ENCODE peak calls at places on chromosomes 3 and 15, in six cellular contexts. U is glutamatergic neuron, E is sigmoid colon, I is activated B cell treated with CpG ODN at 0.5 μM for 24 hours, B is transverse colon, S is fibroblast of pulmonary artery. Q is an unnamed sample.

GRCh38 chr3:37694236-37694635 is 167.4 kb upstream of the CTDSPL start:
- DNase-seq in U (no peak), E (no peak), I (no peak), B (no peak), S (no peak), Q (no peak)

GRCh38 chr3:142723665-142723967 is 218 bp upstream of the TRPC1 start:
- DNase-seq in U (no peak), E (no peak), I (no peak), B (peak; percentile 72), S (no peak), Q (no peak)

GRCh38 chr15:77644543-77645247 is 12.0 kb upstream of the LINGO1 start:
- DNase-seq in U (no peak), E (no peak), I (no peak), B (peak; percentile 18), S (no peak), Q (no peak)

GRCh38 chr3:82085811-82086475 is 324.5 kb upstream of the GBE1 start:
- DNase-seq in U (no peak), E (no peak), I (no peak), B (no peak), S (peak; percentile 32), Q (no peak)

GRCh38 chr3:182682263-182683229 is 110.8 kb upstream of the ATP11B start:
- DNase-seq in U (peak; percentile 85), E (no peak), I (peak; percentile 61), B (peak; percentile 77), S (peak; percentile 43), Q (peak; percentile 80)

GRCh38 chr3:196440041-196440537 is 7.9 kb upstream of the UBXN7 start:
- DNase-seq in U (no peak), E (no peak), I (no peak), B (no peak), S (peak; percentile 34), Q (no peak)

GRCh38 chr3:134652409-134652831 is 1.6 kb upstream of the KY start:
- DNase-seq in U (no peak), E (no peak), I (no peak), B (no peak), S (peak; percentile 34), Q (no peak)

GRCh38 chr3:180199396-180199795 is 162.7 kb upstream of the PEX5L start:
- DNase-seq in U (no peak), E (no peak), I (no peak), B (no peak), S (no peak), Q (no peak)

GRCh38 chr15:42808921-42809320 is 72.0 kb upstream of the CDAN1 start:
- DNase-seq in U (no peak), E (no peak), I (no peak), B (no peak), S (no peak), Q (no peak)

GRCh38 chr3:115766587-115767492 is 143.5 kb downstream of the GAP43 start:
- DNase-seq in U (no peak), E (no peak), I (no peak), B (no peak), S (peak; percentile 77), Q (no peak)

GRCh38 chr15:94412979-94413741 is 181.8 kb downstream of the MCTP2 start:
- DNase-seq in U (no peak), E (no peak), I (no peak), B (peak; percentile 67), S (peak; percentile 33), Q (peak; percentile 16)

GRCh38 chr15:70806992-70807712 is 43.8 kb upstream of the UACA start:
- DNase-seq in U (no peak), E (peak; percentile 83), I (no peak), B (peak; percentile 41), S (peak; percentile 57), Q (no peak)

GRCh38 chr3:129315386-129315991 is 36.8 kb downstream of the HMCES start:
- DNase-seq in U (peak; percentile 33), E (peak; percentile 79), I (peak; percentile 47), B (peak; percentile 44), S (peak; percentile 28), Q (no peak)

GRCh38 chr3:138593488-138594149 is 441 bp downstream of the CEP70 start:
- DNase-seq in U (no peak), E (no peak), I (no peak), B (no peak), S (no peak), Q (no peak)

GRCh38 chr3:140007081-140007480 is 72.1 kb downstream of the CLSTN2 start:
- DNase-seq in U (no peak), E (no peak), I (no peak), B (no peak), S (no peak), Q (no peak)

GRCh38 chr3:37377670-37378069 is 203.3 kb upstream of the LRRFIP2 start:
- DNase-seq in U (no peak), E (no peak), I (no peak), B (no peak), S (no peak), Q (no peak)

DNA sequence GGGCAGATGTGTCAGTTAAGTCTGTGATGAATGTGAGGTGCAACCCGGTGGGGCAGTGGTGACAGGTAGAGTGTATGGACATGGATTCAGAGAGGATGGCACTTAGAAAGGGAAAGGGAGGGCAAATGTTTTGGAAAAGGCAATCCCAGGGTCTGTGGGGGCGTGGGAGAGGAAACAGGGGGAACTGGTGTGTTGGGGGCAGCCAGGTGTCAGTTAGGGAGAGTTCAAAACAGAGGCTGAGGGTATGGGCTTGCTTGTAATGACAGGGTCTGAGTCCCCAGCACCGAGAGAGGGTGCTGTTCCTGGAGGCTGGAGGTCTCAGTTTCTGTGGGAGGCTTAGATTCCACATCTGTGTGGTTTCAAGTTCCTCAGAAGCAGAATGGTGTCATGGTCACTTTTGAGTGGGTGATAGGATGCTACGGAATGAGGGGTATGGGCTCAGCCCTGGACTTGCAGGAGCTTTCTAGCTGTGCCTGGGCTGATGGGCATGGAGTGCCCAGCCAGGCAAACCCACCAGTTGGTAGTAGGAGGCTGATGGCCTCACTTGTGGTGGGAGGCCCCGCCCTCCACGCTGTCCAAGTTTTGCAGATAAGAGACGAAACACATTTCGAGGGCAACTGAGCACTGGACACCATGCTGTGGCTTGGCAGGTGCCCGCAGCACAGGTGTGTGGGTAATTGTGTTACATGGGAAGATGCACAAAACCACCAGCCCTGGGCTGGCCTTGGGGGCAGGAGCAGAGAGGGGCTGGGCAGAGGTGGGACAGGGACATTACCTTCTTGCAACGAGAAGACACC is 209.5 kb downstream of the RPLP1 start:
- DNase-seq in U (no peak), E (no peak), I (no peak), B (no peak), S (no peak), Q (no peak)
- TF ChIP-seq CTCF in U (no peak), E (no peak), I (no peak), B (no peak), S (no peak), Q (no peak)

DNA sequence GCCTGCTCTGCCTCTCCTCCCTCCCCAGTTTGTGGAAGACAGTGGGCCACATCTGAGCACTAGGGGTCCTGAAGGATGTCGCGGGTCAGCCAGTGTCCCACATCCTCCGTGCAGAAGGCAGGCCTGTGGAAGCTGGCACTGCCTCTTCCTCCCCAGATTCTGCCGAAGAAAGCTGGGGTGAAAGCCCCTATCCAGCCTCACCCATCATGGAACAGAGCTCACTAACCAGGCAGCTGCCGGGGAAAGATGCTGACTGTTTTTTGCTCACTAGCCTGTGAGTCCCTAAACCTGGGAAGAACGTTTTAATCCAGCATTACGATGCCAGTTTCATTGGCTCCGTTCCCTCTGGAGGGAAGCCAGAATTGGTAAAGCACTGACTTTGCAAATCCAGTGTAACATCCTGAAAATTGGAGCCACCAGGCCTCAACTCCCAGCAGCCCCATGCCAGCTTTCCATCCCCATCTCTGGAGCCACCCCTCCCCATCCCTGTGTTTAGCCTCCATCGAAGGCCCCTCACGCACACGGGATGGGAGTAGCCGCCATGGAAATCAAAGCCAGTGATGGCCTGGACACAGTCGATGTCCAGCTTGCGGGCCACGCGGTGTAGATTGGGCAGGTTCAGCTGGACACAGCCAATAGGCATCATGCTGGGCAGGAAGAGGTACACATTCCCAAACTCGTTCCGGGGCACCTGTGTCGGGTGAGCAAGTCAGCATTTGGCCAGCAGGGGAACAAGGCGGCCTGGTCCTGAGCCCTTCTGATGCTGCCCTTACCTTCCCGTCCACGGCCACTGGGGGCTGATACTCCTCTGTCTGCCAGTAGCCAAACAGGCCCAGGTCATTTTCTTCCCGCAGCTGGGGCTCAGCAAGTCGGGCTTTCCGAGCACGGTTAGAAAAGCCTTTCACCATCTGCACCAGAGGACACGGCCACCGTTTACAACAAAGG is 23.5 kb downstream of the TMEM43 start:
- DNase-seq in U (peak; percentile 71), E (no peak), I (no peak), B (no peak), S (no peak), Q (peak; percentile 70)
- TF ChIP-seq CTCF in U (peak; percentile 61), E (no peak), I (no peak), B (no peak), S (no peak), Q (peak; percentile 62)

GRCh38 chr3:159830523-159831151 is 158.0 kb upstream of the IL12A start:
- DNase-seq in U (no peak), E (no peak), I (no peak), B (no peak), S (no peak), Q (no peak)

GRCh38 chr3:159831466-159831865 is 157.2 kb upstream of the IL12A start:
- DNase-seq in U (no peak), E (no peak), I (no peak), B (no peak), S (no peak), Q (no peak)

GRCh38 chr3:159825216-159825854 is 163.3 kb upstream of the IL12A start:
- DNase-seq in U (no peak), E (no peak), I (no peak), B (no peak), S (no peak), Q (no peak)

GRCh38 chr3:159829056-159829995 is 159.3 kb upstream of the IL12A start:
- DNase-seq in U (no peak), E (peak; percentile 91), I (no peak), B (peak; percentile 86), S (peak; percentile 77), Q (no peak)

DNA sequence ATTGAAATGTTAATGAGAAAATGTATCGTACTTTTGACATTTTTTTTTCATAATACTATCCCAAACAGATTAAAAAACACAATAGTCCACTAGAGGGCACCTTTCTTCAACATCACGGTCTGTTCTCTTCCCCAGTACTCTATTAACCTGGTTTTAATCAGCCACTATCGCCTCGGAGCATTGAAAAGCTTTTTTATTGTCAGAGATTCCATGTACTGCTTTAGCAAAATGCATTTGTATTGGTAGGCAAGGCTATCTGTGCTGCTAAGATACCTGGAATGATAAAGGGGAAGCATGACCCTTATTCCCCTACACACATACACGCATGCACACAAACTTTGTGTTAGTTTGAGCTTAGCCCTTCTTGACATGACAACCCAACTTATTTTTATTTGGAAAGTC is 160.1 kb upstream of the IL12A start:
- DNase-seq in U (no peak), E (no peak), I (no peak), B (no peak), S (peak; percentile 79), Q (no peak)
- TF ChIP-seq CTCF in U (peak; percentile 75), E (peak; percentile 52), I (no peak), B (peak; percentile 49), S (peak; percentile 53), Q (peak; percentile 78)

DNA sequence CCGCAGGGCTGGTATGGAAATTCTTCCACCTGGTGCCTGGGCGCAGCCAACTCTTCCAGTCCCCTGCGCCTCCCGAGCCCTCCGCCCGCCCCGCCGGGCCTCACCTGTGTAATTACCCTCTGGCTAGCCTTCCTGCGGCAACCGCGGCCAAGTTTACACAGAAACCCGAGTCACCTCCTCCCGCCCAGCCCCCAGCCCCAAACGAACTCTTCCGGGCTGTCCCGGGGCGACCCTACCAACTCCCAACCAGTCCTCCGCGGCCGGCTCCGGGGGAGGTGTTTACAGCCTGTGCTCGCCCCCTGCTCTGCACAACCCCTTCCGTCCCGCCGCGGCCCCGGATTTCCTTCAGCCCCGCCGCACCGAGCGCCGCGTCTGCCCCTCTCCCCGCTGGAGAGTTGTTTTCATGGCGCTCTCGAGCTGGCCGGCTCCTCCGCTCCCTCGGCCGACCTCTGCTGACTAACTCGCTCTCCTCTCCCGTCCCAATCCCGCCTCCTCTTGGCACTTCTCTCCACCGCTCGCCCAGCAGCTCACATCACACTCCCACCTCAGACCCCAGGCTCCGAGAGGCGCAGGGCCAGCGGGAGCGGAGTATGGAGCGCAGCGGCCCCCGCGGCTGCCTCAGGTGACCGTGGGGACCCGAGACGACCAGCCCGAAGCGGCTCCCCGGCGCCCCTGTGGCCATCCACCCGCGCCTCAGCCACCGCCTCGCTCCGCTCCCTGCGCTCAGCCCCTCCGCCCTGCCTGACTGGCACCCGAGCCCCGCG is 538 bp downstream of the ATOSA start:
- DNase-seq in U (peak; percentile 67), E (peak; percentile 87), I (peak; percentile 57), B (peak; percentile 80), S (peak; percentile 68), Q (peak; percentile 68)
- TF ChIP-seq CTCF in U (no peak), E (no peak), I (no peak), B (no peak), S (no peak), Q (no peak)